ENCODE peak calls at places on chromosomes 1 and 21, in ten cellular contexts. H is GM23248, C is psoas muscle, T is esophagus muscularis mucosa, V is testis, X is uterus, S is heart left ventricle, M is spleen, B is tibial artery, G is H1. F is an unnamed sample.
A peak's percentile ranks its signal among the peaks of the same experiment; 100 is the strongest.

GRCh38 chr1:162502928-162503327 is 5.3 kb downstream of the UHMK1 start:
- DNase-seq in G (no peak), T (no peak), C (no peak), S (no peak), X (no peak), V (no peak), H (peak; percentile 80), B (no peak), M (no peak), F (no peak)

GRCh38 chr1:77416692-77417450 is 135.1 kb downstream of the AK5 start:
- DNase-seq in V (no peak), G (no peak), C (no peak), M (no peak), T (no peak), H (peak; percentile 37), S (no peak), B (no peak), X (no peak), F (no peak)

GRCh38 chr1:43426221-43426620 is 27.5 kb downstream of the HYI start:
- DNase-seq in B (no peak), T (no peak), V (no peak), M (no peak), X (no peak), H (no peak), C (no peak), G (no peak), S (no peak), F (no peak)

GRCh38 chr1:4305526-4306301 is 348.7 kb upstream of the AJAP1 start:
- DNase-seq in B (no peak), T (no peak), S (no peak), X (no peak), V (no peak), C (no peak), M (no peak), H (peak; percentile 1), G (no peak), F (no peak)

GRCh38 chr1:150268342-150268705 is 492 bp downstream of the APH1A start:
- DNase-seq in V (peak; percentile 77), H (peak; percentile 71), M (peak; percentile 85), G (no peak), B (peak; percentile 51), S (no peak), T (no peak), X (no peak), C (peak; percentile 67), F (peak; percentile 66)

GRCh38 chr1:10559386-10559785 is 84.6 kb downstream of the PEX14 start:
- DNase-seq in B (no peak), M (no peak), X (no peak), G (no peak), T (no peak), V (no peak), H (no peak), S (no peak), C (no peak), F (no peak)

GRCh38 chr1:63413394-63413793 is 46.0 kb downstream of the ALG6 start:
- DNase-seq in B (no peak), M (no peak), X (no peak), S (no peak), T (no peak), V (no peak), G (no peak), H (no peak), C (no peak), F (no peak)

GRCh38 chr21:38263493-38263892 is 6.7 kb downstream of the KCNJ15 start:
- DNase-seq in C (no peak), H (peak; percentile 86), M (no peak), B (peak; percentile 64), G (no peak), T (no peak), V (no peak), S (no peak), X (no peak), F (no peak)

GRCh38 chr21:41133896-41134522 is 34.0 kb upstream of the BACE2 start:
- DNase-seq in C (no peak), M (no peak), B (no peak), G (no peak), X (no peak), T (no peak), H (peak; percentile 72), V (peak; percentile 30), S (no peak), F (no peak)

GRCh38 chr1:62196091-62196690 is 1.5 kb downstream of the L1TD1 start:
- DNase-seq in G (no peak), B (no peak), V (no peak), C (no peak), X (no peak), H (no peak), S (no peak), T (no peak), M (no peak), F (no peak)

GRCh38 chr1:181179279-181179979 is 90.9 kb downstream of the IER5 start:
- DNase-seq in G (no peak), H (no peak), V (no peak), B (no peak), C (no peak), X (no peak), M (no peak), T (no peak), S (no peak), F (no peak)

DNA sequence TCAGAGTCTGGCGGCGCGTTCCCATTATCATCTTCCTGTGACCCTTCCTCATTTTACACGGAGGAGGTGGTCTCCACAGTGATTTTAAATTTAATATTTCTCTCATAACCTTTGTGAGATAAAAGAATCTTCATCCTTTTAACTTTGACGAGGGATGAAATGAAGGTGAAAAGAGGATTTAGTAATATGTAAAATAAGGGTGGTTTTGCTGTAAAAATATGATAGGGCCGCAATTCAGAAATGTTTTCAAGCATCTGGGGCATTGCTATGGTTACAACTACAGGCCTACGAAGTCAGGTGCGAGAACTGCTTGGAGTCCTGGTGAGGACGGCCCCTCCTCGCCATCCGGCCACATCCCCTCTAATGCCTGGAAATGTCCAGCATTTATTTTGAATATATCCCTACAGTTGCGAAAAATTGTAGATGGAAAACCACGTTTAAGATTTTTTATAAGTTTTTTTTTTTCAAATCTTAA is 422 bp upstream of the RSBN1 start:
- DNase-seq in S (no peak), H (peak; percentile 25), G (no peak), X (peak; percentile 27), V (peak; percentile 45), B (no peak), M (peak; percentile 82), C (peak; percentile 51), T (no peak), F (no peak)
- H3K27ac ChIP-seq in S (peak overlapping the region; percentile 88), H (peak overlapping the region; percentile 87), G (peak overlapping the region; percentile 30), X (peak overlapping the region; percentile 95), V (peak overlapping the region; percentile 95), B (peak overlapping the region; percentile 97), M (peak overlapping the region; percentile 96), C (peak overlapping the region; percentile 96), T (peak overlapping the region; percentile 98), F (peak overlapping the region; percentile 96)

GRCh38 chr21:13854638-13855037 is 245.1 kb downstream of the POTED start:
- DNase-seq in C (no peak), V (no peak), S (no peak), H (no peak), M (no peak), X (no peak), G (no peak), T (no peak), B (no peak), F (no peak)
- H3K9me3 ChIP-seq in C (no peaks in the 10 kb centered on the region), V (no peaks in the 10 kb centered on the region), S (no peaks in the 10 kb centered on the region), H (no peaks in the 10 kb centered on the region), M (no peaks in the 10 kb centered on the region), X (no peaks in the 10 kb centered on the region), G (peaks cover 77% of the 10 kb centered on the region), T (no peaks in the 10 kb centered on the region), B (no peaks in the 10 kb centered on the region), F (no peaks in the 10 kb centered on the region)

GRCh38 chr1:186187601-186188000 is 187.5 kb downstream of the TPR start:
- DNase-seq in M (no peak), G (no peak), H (no peak), X (no peak), C (no peak), T (no peak), S (no peak), V (no peak), B (no peak), F (no peak)
- H3K4me1 ChIP-seq in M (peaks cover 11% of the 10 kb centered on the region), G (no peaks in the 10 kb centered on the region), H (peaks cover 78% of the 10 kb centered on the region), X (no peaks in the 10 kb centered on the region), C (no peaks in the 10 kb centered on the region), T (peaks cover 6% of the 10 kb centered on the region), S (peaks cover 11% of the 10 kb centered on the region), V (no peaks in the 10 kb centered on the region), B (no peaks in the 10 kb centered on the region), F (no peaks in the 10 kb centered on the region)

GRCh38 chr21:45080232-45080631 is 5.9 kb downstream of the ADARB1 start:
- DNase-seq in M (no peak), T (no peak), G (no peak), S (no peak), H (peak; percentile 17), B (no peak), V (no peak), X (peak; percentile 39), C (no peak), F (no peak)
- H3K27ac ChIP-seq in M (no peak overlapping the region), T (peak overlapping the region; percentile 69), G (no peak overlapping the region), S (no peak overlapping the region), H (peak overlapping the region; percentile 77), B (peak overlapping the region; percentile 95), V (no peak overlapping the region), X (peak overlapping the region; percentile 67), C (no peak overlapping the region), F (no peak overlapping the region)

DNA sequence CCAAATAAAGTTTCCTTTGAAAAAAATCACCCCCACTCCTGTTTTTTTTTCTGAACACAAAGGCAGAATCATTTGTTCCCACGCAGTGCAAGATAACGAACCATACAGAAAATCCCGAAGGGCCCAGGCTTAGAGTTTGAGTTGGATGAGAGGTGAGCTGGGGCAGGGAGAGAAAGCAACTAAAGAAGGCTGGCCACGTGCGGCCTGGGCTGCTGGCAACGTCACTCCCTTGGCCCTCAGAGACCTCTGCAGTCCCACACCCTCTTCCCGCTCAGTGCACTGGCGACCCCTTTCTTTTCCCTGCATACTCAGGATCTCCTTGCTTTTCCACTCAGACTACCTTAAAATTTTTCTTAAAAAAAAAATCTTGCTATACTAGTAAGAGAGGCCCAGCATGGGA is 28.2 kb upstream of the CRNN start:
- DNase-seq in M (no peak), H (no peak), B (no peak), T (no peak), S (no peak), G (no peak), C (no peak), X (no peak), V (no peak), F (no peak)
- H3K9me3 ChIP-seq in M (no peaks in the 10 kb centered on the region), H (no peaks in the 10 kb centered on the region), B (no peaks in the 10 kb centered on the region), T (no peaks in the 10 kb centered on the region), S (no peaks in the 10 kb centered on the region), G (peaks cover 93% of the 10 kb centered on the region), C (no peaks in the 10 kb centered on the region), X (no peaks in the 10 kb centered on the region), V (no peaks in the 10 kb centered on the region), F (no peaks in the 10 kb centered on the region)